ENCODE peak calls at places on chromosomes 7 and 10, in nine cellular contexts. J is A172; C is activated effector memory CD4-positive, alpha-beta T cell treated with Interleukin-2 at 50 U/mL for 16 hours; P is dorsolateral prefrontal cortex; X is memory B cell; U is Peyer's patch; M is HuH-7; R is stimulated activated CD8-positive, alpha-beta memory T cell treated with anti-CD3 and anti-CD28 coated beads, Interleukin-15, amount 100 ng/mL, for 24 hours; G is stimulated activated CD4-positive, alpha-beta T cell treated with anti-CD3 and anti-CD28 coated beads, Interleukin-2, amount 100 ng/mL, for 48 hours. F is an unnamed sample.

GRCh38 chr7:80259-81236 is 111.8 kb upstream of the FAM20C start:
- DNase-seq in J (no peak), C (no peak), P (peak; percentile 38), X (no peak), U (peak; percentile 39), M (no peak), R (no peak), G (no peak), F (no peak)

GRCh38 chr10:113618338-113618737 is 45.5 kb downstream of the NRAP start:
- DNase-seq in J (no peak), C (no peak), P (no peak), X (no peak), U (no peak), M (no peak), R (no peak), G (no peak), F (no peak)

GRCh38 chr7:101618207-101618839 is 10.8 kb downstream of the MYL10 start:
- DNase-seq in J (peak; percentile 76), C (no peak), P (no peak), X (no peak), U (no peak), M (no peak), R (no peak), G (no peak), F (no peak)

GRCh38 chr7:157158400-157158799 is 19.7 kb downstream of the UBE3C start:
- DNase-seq in J (peak; percentile 15), C (no peak), P (no peak), X (no peak), U (no peak), M (no peak), R (no peak), G (no peak), F (no peak)

GRCh38 chr7:133955208-133955607 is 171.9 kb upstream of the LRGUK start:
- DNase-seq in J (no peak), C (no peak), P (no peak), X (no peak), U (no peak), M (no peak), R (no peak), G (no peak), F (no peak)

GRCh38 chr7:26657139-26657753 is 207.1 kb downstream of the SKAP2 start:
- DNase-seq in J (no peak), C (no peak), P (no peak), X (no peak), U (no peak), M (no peak), R (no peak), G (no peak), F (no peak)

GRCh38 chr7:46285856-46286255 is 364.8 kb upstream of the IGFBP3 start:
- DNase-seq in J (no peak), C (no peak), P (no peak), X (no peak), U (no peak), M (no peak), R (no peak), G (no peak), F (no peak)

GRCh38 chr7:108012499-108013430 is 9.8 kb upstream of the LAMB1 start:
- DNase-seq in J (no peak), C (no peak), P (no peak), X (no peak), U (no peak), M (peak; percentile 36), R (no peak), G (no peak), F (no peak)

GRCh38 chr7:69095649-69096048 is 502.6 kb upstream of the AUTS2 start:
- DNase-seq in J (no peak), C (no peak), P (no peak), X (no peak), U (no peak), M (no peak), R (no peak), G (no peak), F (no peak)

GRCh38 chr10:101216207-101216607 is 13.1 kb downstream of the LBX1 start:
- DNase-seq in J (no peak), C (no peak), P (no peak), X (no peak), U (no peak), M (no peak), R (no peak), G (no peak), F (no peak)

GRCh38 chr7:151856516-151856915 is 20.4 kb downstream of the PRKAG2 start:
- DNase-seq in J (no peak), C (no peak), P (no peak), X (no peak), U (no peak), M (no peak), R (no peak), G (no peak), F (no peak)

GRCh38 chr7:1897861-1898627 is 228.0 kb downstream of the ELFN1 start:
- DNase-seq in J (no peak), C (no peak), P (no peak), X (no peak), U (no peak), M (no peak), R (no peak), G (no peak), F (no peak)

GRCh38 chr7:2510909-2511768 is 8.4 kb upstream of the LFNG start:
- DNase-seq in J (peak; percentile 74), C (peak; percentile 51), P (no peak), X (peak; percentile 84), U (peak; percentile 91), M (peak; percentile 93), R (no peak), G (peak; percentile 51), F (no peak)

GRCh38 chr10:125148576-125148975 is 11.8 kb downstream of the CTBP2 start:
- DNase-seq in J (no peak), C (no peak), P (no peak), X (no peak), U (no peak), M (no peak), R (no peak), G (no peak), F (no peak)

GRCh38 chr10:97498841-97499560 is at the start of gene UBTD1:
- DNase-seq in J (peak; percentile 46), C (peak; percentile 15), P (no peak), X (no peak), U (peak; percentile 63), M (peak; percentile 41), R (peak; percentile 6), G (peak; percentile 18), F (peak; percentile 18)

GRCh38 chr7:3673524-3673923 is 372.5 kb downstream of the SDK1 start:
- DNase-seq in J (peak; percentile 36), C (peak; percentile 13), P (no peak), X (no peak), U (peak; percentile 58), M (peak; percentile 17), R (peak; percentile 10), G (peak; percentile 42), F (no peak)

GRCh38 chr7:37336259-37336658 is 112.4 kb downstream of the ELMO1 start:
- DNase-seq in J (no peak), C (no peak), P (no peak), X (peak; percentile 75), U (peak; percentile 72), M (no peak), R (no peak), G (no peak), F (peak; percentile 47)

GRCh38 chr7:51111256-51111655 is 205.4 kb downstream of the COBL start:
- DNase-seq in J (no peak), C (no peak), P (no peak), X (no peak), U (no peak), M (no peak), R (no peak), G (no peak), F (no peak)

GRCh38 chr10:29160110-29160669 is 128.7 kb upstream of the LYZL1 start:
- DNase-seq in J (peak; percentile 98), C (no peak), P (no peak), X (no peak), U (no peak), M (no peak), R (no peak), G (no peak), F (no peak)

GRCh38 chr7:35975851-35976454 is 175.1 kb downstream of the SEPTIN7 start:
- DNase-seq in J (peak; percentile 81), C (no peak), P (no peak), X (peak; percentile 74), U (peak; percentile 74), M (peak; percentile 67), R (no peak), G (peak; percentile 38), F (peak; percentile 17)

GRCh38 chr7:105794741-105795729 is 81.4 kb downstream of the ATXN7L1 start:
- DNase-seq in J (no peak), C (no peak), P (no peak), X (no peak), U (no peak), M (no peak), R (no peak), G (no peak), F (no peak)

GRCh38 chr10:86970152-86970886 is 2.0 kb downstream of the ADIRF start:
- DNase-seq in J (peak; percentile 89), C (no peak), P (peak; percentile 43), X (no peak), U (peak; percentile 75), M (no peak), R (no peak), G (no peak), F (no peak)

GRCh38 chr7:26958834-26959233 is 94.4 kb upstream of the SKAP2 start:
- DNase-seq in J (peak; percentile 87), C (no peak), P (no peak), X (no peak), U (peak; percentile 51), M (no peak), R (no peak), G (no peak), F (no peak)

GRCh38 chr10:45624724-45625123 is 47.8 kb downstream of the ZFAND4 start:
- DNase-seq in J (no peak), C (no peak), P (no peak), X (no peak), U (no peak), M (no peak), R (no peak), G (no peak), F (no peak)

GRCh38 chr7:100400656-100401055 is 27.4 kb downstream of the PILRA start:
- DNase-seq in J (no peak), C (no peak), P (no peak), X (no peak), U (no peak), M (peak; percentile 46), R (no peak), G (no peak), F (no peak)

GRCh38 chr7:67821116-67821515 is 824.5 kb downstream of the TYW1 start:
- DNase-seq in J (peak; percentile 87), C (no peak), P (no peak), X (no peak), U (no peak), M (no peak), R (no peak), G (no peak), F (no peak)

GRCh38 chr7:130421685-130422084 is 19.1 kb downstream of the CEP41 start:
- DNase-seq in J (no peak), C (no peak), P (no peak), X (no peak), U (no peak), M (no peak), R (no peak), G (no peak), F (no peak)

GRCh38 chr7:31603076-31603475 is 83.9 kb upstream of the PPP1R17 start:
- DNase-seq in J (peak; percentile 87), C (no peak), P (no peak), X (no peak), U (no peak), M (no peak), R (no peak), G (no peak), F (no peak)

GRCh38 chr7:27277628-27278027 is 35.0 kb downstream of the EVX1 start:
- DNase-seq in J (peak; percentile 69), C (no peak), P (no peak), X (no peak), U (peak; percentile 76), M (peak; percentile 48), R (no peak), G (no peak), F (no peak)

GRCh38 chr10:986137-986825 is 2.0 kb upstream of the GTPBP4 start:
- DNase-seq in J (peak; percentile 78), C (no peak), P (no peak), X (no peak), U (peak; percentile 41), M (no peak), R (no peak), G (no peak), F (no peak)

GRCh38 chr7:158979635-158980351 is 123.4 kb downstream of the DYNC2I1 start:
- DNase-seq in J (no peak), C (no peak), P (no peak), X (no peak), U (no peak), M (no peak), R (no peak), G (no peak), F (no peak)